ENCODE peak calls at places on chromosome 15, in six cellular contexts. O is cardiac muscle cell, R is psoas muscle, V is hepatocyte, Q is tibial artery, Y is PC-3. U is an unnamed sample.

GRCh38 chr15:88630798-88631463 is 7.9 kb upstream of the ISG20 start:
- DNase-seq in O (no peak), R (no peak), V (no peak), Q (peak; percentile 9), Y (no peak), U (no peak)

GRCh38 chr15:72873379-72874233 is 90.0 kb upstream of the ADPGK start:
- DNase-seq in O (no peak), R (peak; percentile 94), V (no peak), Q (no peak), Y (no peak), U (no peak)

GRCh38 chr15:39851505-39852082 is 68.5 kb downstream of the GPR176 start:
- DNase-seq in O (no peak), R (no peak), V (no peak), Q (no peak), Y (no peak), U (no peak)

GRCh38 chr15:62952969-62953368 is 89.6 kb upstream of the TPM1 start:
- DNase-seq in O (no peak), R (no peak), V (no peak), Q (no peak), Y (no peak), U (no peak)

GRCh38 chr15:91867581-91868026 is 14.1 kb downstream of the SLCO3A1 start:
- DNase-seq in O (no peak), R (peak; percentile 76), V (peak; percentile 59), Q (peak; percentile 69), Y (peak; percentile 91), U (peak; percentile 72)

GRCh38 chr15:28888302-28888894 is 2.6 kb downstream of the APBA2 start:
- DNase-seq in O (no peak), R (no peak), V (no peak), Q (no peak), Y (no peak), U (no peak)

GRCh38 chr15:62603757-62604156 is 438.7 kb upstream of the C2CD4B start:
- DNase-seq in O (no peak), R (no peak), V (no peak), Q (no peak), Y (peak; percentile 91), U (no peak)

GRCh38 chr15:65981837-65982696 is 112.8 kb downstream of the RAB11A start:
- DNase-seq in O (peak; percentile 65), R (no peak), V (peak; percentile 69), Q (no peak), Y (no peak), U (no peak)

GRCh38 chr15:62209821-62210220 is 44.7 kb upstream of the C2CD4B start:
- DNase-seq in O (no peak), R (no peak), V (peak; percentile 39), Q (no peak), Y (no peak), U (no peak)

GRCh38 chr15:85361306-85361705 is 19.1 kb upstream of the AKAP13 start:
- DNase-seq in O (no peak), R (no peak), V (no peak), Q (no peak), Y (no peak), U (no peak)

GRCh38 chr15:98612490-98613110 is 35.7 kb upstream of the IGF1R start:
- DNase-seq in O (no peak), R (no peak), V (no peak), Q (no peak), Y (no peak), U (no peak)

GRCh38 chr15:70376929-70377691 is 279.4 kb upstream of the TLE3 start:
- DNase-seq in O (peak; percentile 71), R (peak; percentile 81), V (peak; percentile 51), Q (peak; percentile 68), Y (no peak), U (peak; percentile 78)

GRCh38 chr15:90367578-90367977 is 15.5 kb downstream of the ZNF774 start:
- DNase-seq in O (no peak), R (no peak), V (no peak), Q (no peak), Y (no peak), U (no peak)

GRCh38 chr15:22936577-22937472 is 43.3 kb downstream of the CYFIP1 start:
- DNase-seq in O (no peak), R (no peak), V (no peak), Q (no peak), Y (no peak), U (no peak)
- H3K4me3 ChIP-seq in O (no peak overlapping the region), R (no peak overlapping the region), V (no peak overlapping the region), Q (no peak overlapping the region), Y (no peak overlapping the region), U (no peak overlapping the region)

GRCh38 chr15:53843166-53843565 is 83.7 kb upstream of the WDR72 start:
- DNase-seq in O (no peak), R (no peak), V (no peak), Q (no peak), Y (no peak), U (no peak)
- H3K4me3 ChIP-seq in O (no peak overlapping the region), R (no peak overlapping the region), V (no peak overlapping the region), Q (no peak overlapping the region), Y (no peak overlapping the region), U (no peak overlapping the region)

GRCh38 chr15:31214158-31214863 is 112.3 kb upstream of the KLF13 start:
- DNase-seq in O (no peak), R (no peak), V (no peak), Q (no peak), Y (no peak), U (no peak)

GRCh38 chr15:31216210-31216911 is 110.3 kb upstream of the KLF13 start:
- DNase-seq in O (peak; percentile 47), R (peak; percentile 96), V (peak; percentile 81), Q (peak; percentile 92), Y (peak; percentile 62), U (peak; percentile 93)

GRCh38 chr15:31212956-31213694 is 111.6 kb upstream of the TRPM1 start:
- DNase-seq in O (no peak), R (no peak), V (no peak), Q (no peak), Y (no peak), U (no peak)

GRCh38 chr15:31215490-31216209 is 111.0 kb upstream of the KLF13 start:
- DNase-seq in O (peak; percentile 80), R (peak; percentile 93), V (peak; percentile 86), Q (peak; percentile 77), Y (peak; percentile 62), U (peak; percentile 91)

DNA sequence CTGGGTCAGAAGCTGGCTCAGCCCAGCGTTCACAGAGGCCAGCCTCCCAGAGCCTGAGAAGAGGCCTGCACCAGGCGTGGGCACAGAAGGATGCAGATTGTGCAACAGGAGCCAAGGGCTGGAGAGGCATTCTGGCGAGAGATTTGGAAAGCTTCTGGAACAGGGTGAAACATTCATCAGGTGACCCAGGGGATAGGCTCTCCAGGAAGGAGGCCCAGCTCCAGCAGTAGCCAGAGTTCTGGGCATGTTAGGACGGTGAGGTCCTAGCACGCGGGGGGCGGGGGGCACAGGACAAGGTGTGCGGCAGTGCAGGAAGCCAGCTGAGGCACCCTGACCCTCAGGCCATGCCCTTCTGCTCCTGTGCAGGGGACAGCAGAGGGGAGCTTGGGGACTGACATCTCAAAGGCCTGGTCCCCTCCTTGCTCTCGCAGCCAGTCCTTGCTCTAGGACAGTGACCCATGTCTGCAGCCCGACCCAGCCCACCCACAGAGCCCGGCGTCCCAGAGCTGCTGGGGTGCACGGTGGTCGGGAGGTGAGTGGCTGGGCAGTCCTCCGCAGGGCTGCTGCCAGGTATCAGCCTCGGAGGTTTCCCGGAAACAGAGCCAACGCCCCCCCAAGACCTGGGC is 111.7 kb upstream of the KLF13 start:
- DNase-seq in O (no peak), R (peak; percentile 76), V (peak; percentile 53), Q (peak; percentile 74), Y (peak; percentile 6), U (peak; percentile 44)
- H3K4me3 ChIP-seq in O (no peak overlapping the region), R (peak overlapping the region; percentile 72), V (no peak overlapping the region), Q (peak overlapping the region; percentile 52), Y (peak overlapping the region; percentile 67), U (peak overlapping the region; percentile 68)

GRCh38 chr15:101487060-101487459 is 2.4 kb downstream of the PCSK6 start:
- DNase-seq in O (no peak), R (no peak), V (no peak), Q (no peak), Y (no peak), U (no peak)
- H3K4me3 ChIP-seq in O (no peak overlapping the region), R (no peak overlapping the region), V (no peak overlapping the region), Q (no peak overlapping the region), Y (no peak overlapping the region), U (no peak overlapping the region)

GRCh38 chr15:71526061-71526460 is 284.3 kb upstream of the NR2E3 start:
- DNase-seq in O (no peak), R (no peak), V (peak; percentile 38), Q (no peak), Y (no peak), U (no peak)
- H3K4me3 ChIP-seq in O (no peak overlapping the region), R (peak overlapping the region; percentile 32), V (no peak overlapping the region), Q (no peak overlapping the region), Y (no peak overlapping the region), U (no peak overlapping the region)

U was measured in heart right ventricle.